ENCODE peak calls at places on chromosomes 6 and 20, in seven cellular contexts. One of them, this sample, is unnamed.

GRCh38 chr20:53021934-53022333 is 49.8 kb downstream of the TSHZ2 start:
- DNase-seq in fibroblast of lung: peak; percentile 70
- DNase-seq in stomach: no peak
- DNase-seq in cardiac muscle cell: no peak
- DNase-seq in Peyer's patch: no peak
- DNase-seq in tibial nerve: no peak
- DNase-seq in heart right ventricle: no peak
- DNase-seq in this sample: no peak

GRCh38 chr20:32611286-32611685 is 26.2 kb upstream of the NOL4L start:
- DNase-seq in heart right ventricle: no peak
- DNase-seq in Peyer's patch: no peak
- DNase-seq in tibial nerve: no peak
- DNase-seq in fibroblast of lung: no peak
- DNase-seq in stomach: no peak
- DNase-seq in cardiac muscle cell: no peak
- DNase-seq in this sample: no peak

GRCh38 chr20:63102720-63103375 is 96.1 kb upstream of the BHLHE23 start:
- DNase-seq in heart right ventricle: peak; percentile 39
- DNase-seq in tibial nerve: no peak
- DNase-seq in cardiac muscle cell: peak; percentile 62
- DNase-seq in Peyer's patch: peak; percentile 51
- DNase-seq in fibroblast of lung: peak; percentile 9
- DNase-seq in stomach: peak; percentile 29
- DNase-seq in this sample: peak; percentile 40

GRCh38 chr6:14584450-14584849 is 466.9 kb downstream of the CD83 start:
- DNase-seq in stomach: peak; percentile 29
- DNase-seq in heart right ventricle: no peak
- DNase-seq in cardiac muscle cell: peak; percentile 18
- DNase-seq in Peyer's patch: no peak
- DNase-seq in tibial nerve: no peak
- DNase-seq in fibroblast of lung: peak; percentile 11
- DNase-seq in this sample: no peak

GRCh38 chr6:13445005-13445743 is 42.2 kb downstream of the GFOD1 start:
- DNase-seq in heart right ventricle: peak; percentile 68
- DNase-seq in Peyer's patch: peak; percentile 81
- DNase-seq in stomach: peak; percentile 68
- DNase-seq in fibroblast of lung: peak; percentile 51
- DNase-seq in cardiac muscle cell: peak; percentile 79
- DNase-seq in tibial nerve: peak; percentile 53
- DNase-seq in this sample: peak; percentile 81

GRCh38 chr20:61271273-61272221 is 19.5 kb downstream of the CDH4 start:
- DNase-seq in heart right ventricle: no peak
- DNase-seq in fibroblast of lung: peak; percentile 21
- DNase-seq in cardiac muscle cell: no peak
- DNase-seq in Peyer's patch: no peak
- DNase-seq in stomach: no peak
- DNase-seq in tibial nerve: no peak
- DNase-seq in this sample: no peak

GRCh38 chr6:119445666-119446622 is 96.4 kb upstream of the MAN1A1 start:
- DNase-seq in heart right ventricle: no peak
- DNase-seq in tibial nerve: no peak
- DNase-seq in Peyer's patch: no peak
- DNase-seq in stomach: no peak
- DNase-seq in cardiac muscle cell: peak; percentile 82
- DNase-seq in fibroblast of lung: peak; percentile 81
- DNase-seq in this sample: no peak

GRCh38 chr6:141641406-141641805 is 491.3 kb upstream of the GJE1 start:
- DNase-seq in stomach: no peak
- DNase-seq in heart right ventricle: no peak
- DNase-seq in Peyer's patch: no peak
- DNase-seq in cardiac muscle cell: no peak
- DNase-seq in tibial nerve: no peak
- DNase-seq in fibroblast of lung: no peak
- DNase-seq in this sample: no peak

GRCh38 chr6:33314943-33315752 is 1.3 kb upstream of the TAPBP start:
- DNase-seq in Peyer's patch: peak; percentile 89
- DNase-seq in tibial nerve: peak; percentile 44
- DNase-seq in stomach: peak; percentile 65
- DNase-seq in fibroblast of lung: no peak
- DNase-seq in cardiac muscle cell: peak; percentile 20
- DNase-seq in heart right ventricle: peak; percentile 59
- DNase-seq in this sample: peak; percentile 65

DNA sequence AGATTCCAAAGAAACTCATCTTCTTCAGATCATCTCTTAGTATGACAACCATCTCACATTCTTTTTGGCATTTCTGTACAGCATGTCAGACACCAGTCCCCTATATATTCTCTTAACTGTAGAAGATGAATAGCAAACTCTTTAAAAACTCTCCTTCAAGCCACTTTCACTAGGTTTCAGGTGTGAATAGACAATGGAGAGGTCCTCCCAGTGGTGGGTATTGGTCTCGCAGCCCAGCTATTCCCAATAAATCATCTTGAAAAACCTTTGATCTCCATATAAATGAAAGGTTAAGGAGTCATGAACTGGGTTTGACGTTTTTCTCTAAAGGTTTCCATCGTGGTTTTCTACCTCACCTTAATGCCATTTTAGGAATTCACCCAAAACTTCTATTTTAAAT is 180.0 kb downstream of the GJA1 start:
- DNase-seq in heart right ventricle: no peak
- DNase-seq in tibial nerve: no peak
- DNase-seq in stomach: no peak
- DNase-seq in cardiac muscle cell: no peak
- DNase-seq in Peyer's patch: no peak
- DNase-seq in fibroblast of lung: no peak
- DNase-seq in this sample: no peak
- TF ChIP-seq CTCF in heart right ventricle: no peak
- TF ChIP-seq CTCF in tibial nerve: no peak
- TF ChIP-seq CTCF in stomach: no peak
- TF ChIP-seq CTCF in cardiac muscle cell: no peak
- TF ChIP-seq CTCF in Peyer's patch: no peak
- TF ChIP-seq CTCF in fibroblast of lung: no peak
- TF ChIP-seq CTCF in this sample: no peak

GRCh38 chr6:135187372-135187771 is 6.3 kb downstream of the MYB start:
- DNase-seq in stomach: no peak
- DNase-seq in tibial nerve: no peak
- DNase-seq in fibroblast of lung: no peak
- DNase-seq in cardiac muscle cell: no peak
- DNase-seq in heart right ventricle: no peak
- DNase-seq in Peyer's patch: no peak
- DNase-seq in this sample: no peak

GRCh38 chr6:135183532-135184440 is 2.7 kb downstream of the MYB start:
- DNase-seq in Peyer's patch: peak; percentile 83
- DNase-seq in cardiac muscle cell: peak; percentile 57
- DNase-seq in stomach: peak; percentile 67
- DNase-seq in fibroblast of lung: peak; percentile 40
- DNase-seq in tibial nerve: no peak
- DNase-seq in heart right ventricle: no peak
- DNase-seq in this sample: no peak

GRCh38 chr6:135186255-135186654 is 5.1 kb downstream of the MYB start:
- DNase-seq in heart right ventricle: no peak
- DNase-seq in tibial nerve: no peak
- DNase-seq in fibroblast of lung: no peak
- DNase-seq in stomach: no peak
- DNase-seq in Peyer's patch: no peak
- DNase-seq in cardiac muscle cell: no peak
- DNase-seq in this sample: no peak

GRCh38 chr6:135182993-135183531 is 2.0 kb downstream of the MYB start:
- DNase-seq in cardiac muscle cell: no peak
- DNase-seq in heart right ventricle: no peak
- DNase-seq in stomach: peak; percentile 65
- DNase-seq in Peyer's patch: peak; percentile 83
- DNase-seq in fibroblast of lung: no peak
- DNase-seq in tibial nerve: no peak
- DNase-seq in this sample: peak; percentile 21

DNA sequence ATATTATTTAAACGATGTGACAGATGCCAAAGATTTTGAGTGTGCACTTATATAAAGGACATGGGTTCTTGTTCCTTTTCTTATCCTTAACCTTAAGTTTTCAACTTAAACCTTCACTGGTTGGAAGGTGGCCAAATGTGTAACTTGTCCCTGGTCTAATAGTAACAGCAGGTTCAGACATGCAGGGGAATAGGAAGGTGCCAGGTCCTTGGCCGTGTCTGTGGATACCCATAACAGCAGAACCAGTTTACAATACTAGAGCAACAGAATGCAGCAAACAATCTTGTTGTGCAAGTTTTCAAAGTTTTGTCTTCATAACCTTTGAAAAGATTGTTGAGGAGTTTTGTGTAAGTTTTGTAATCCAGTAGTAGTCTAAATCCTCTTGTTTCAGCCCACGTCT is 4.4 kb downstream of the MYB start:
- DNase-seq in Peyer's patch: no peak
- DNase-seq in heart right ventricle: no peak
- DNase-seq in stomach: no peak
- DNase-seq in tibial nerve: no peak
- DNase-seq in cardiac muscle cell: no peak
- DNase-seq in fibroblast of lung: no peak
- DNase-seq in this sample: no peak
- H3K4me1 ChIP-seq in Peyer's patch: peaks cover 25% of the 10 kb centered on the region
- H3K4me1 ChIP-seq in heart right ventricle: peaks cover 31% of the 10 kb centered on the region
- H3K4me1 ChIP-seq in stomach: peaks cover 32% of the 10 kb centered on the region
- H3K4me1 ChIP-seq in tibial nerve: peaks cover 10% of the 10 kb centered on the region
- H3K4me1 ChIP-seq in cardiac muscle cell: no peaks in the 10 kb centered on the region
- H3K4me1 ChIP-seq in fibroblast of lung: peaks cover 4% of the 10 kb centered on the region
- H3K4me1 ChIP-seq in this sample: peaks cover 32% of the 10 kb centered on the region

GRCh38 chr20:23362392-23363256 is 642 bp downstream of the GZF1 start:
- DNase-seq in Peyer's patch: no peak
- DNase-seq in tibial nerve: peak; percentile 21
- DNase-seq in fibroblast of lung: peak; percentile 34
- DNase-seq in stomach: peak; percentile 44
- DNase-seq in heart right ventricle: no peak
- DNase-seq in cardiac muscle cell: peak; percentile 34
- DNase-seq in this sample: no peak
- TF ChIP-seq CTCF in Peyer's patch: no peak
- TF ChIP-seq CTCF in tibial nerve: no peak
- TF ChIP-seq CTCF in fibroblast of lung: no peak
- TF ChIP-seq CTCF in stomach: no peak
- TF ChIP-seq CTCF in heart right ventricle: no peak
- TF ChIP-seq CTCF in cardiac muscle cell: no peak
- TF ChIP-seq CTCF in this sample: no peak

GRCh38 chr6:136280032-136280609 is 9.5 kb downstream of the BCLAF1 start:
- DNase-seq in stomach: no peak
- DNase-seq in tibial nerve: no peak
- DNase-seq in Peyer's patch: no peak
- DNase-seq in cardiac muscle cell: no peak
- DNase-seq in heart right ventricle: no peak
- DNase-seq in fibroblast of lung: no peak
- DNase-seq in this sample: no peak

GRCh38 chr6:136288566-136289326 is 900 bp downstream of the BCLAF1 start:
- DNase-seq in tibial nerve: peak; percentile 36
- DNase-seq in fibroblast of lung: peak; percentile 96
- DNase-seq in Peyer's patch: peak; percentile 80
- DNase-seq in cardiac muscle cell: peak; percentile 95
- DNase-seq in stomach: peak; percentile 76
- DNase-seq in heart right ventricle: peak; percentile 64
- DNase-seq in this sample: peak; percentile 77

GRCh38 chr6:136284909-136285308 is 4.7 kb downstream of the BCLAF1 start:
- DNase-seq in cardiac muscle cell: peak; percentile 50
- DNase-seq in stomach: no peak
- DNase-seq in fibroblast of lung: peak; percentile 49
- DNase-seq in heart right ventricle: no peak
- DNase-seq in Peyer's patch: no peak
- DNase-seq in tibial nerve: no peak
- DNase-seq in this sample: no peak

GRCh38 chr6:136282906-136283305 is 6.7 kb downstream of the BCLAF1 start:
- DNase-seq in fibroblast of lung: no peak
- DNase-seq in heart right ventricle: no peak
- DNase-seq in Peyer's patch: no peak
- DNase-seq in cardiac muscle cell: no peak
- DNase-seq in stomach: no peak
- DNase-seq in tibial nerve: no peak
- DNase-seq in this sample: no peak
- H3K4me1 ChIP-seq in fibroblast of lung: peaks cover 10% of the 10 kb centered on the region
- H3K4me1 ChIP-seq in heart right ventricle: peaks cover 80% of the 10 kb centered on the region
- H3K4me1 ChIP-seq in Peyer's patch: peaks cover 64% of the 10 kb centered on the region
- H3K4me1 ChIP-seq in cardiac muscle cell: peaks cover 46% of the 10 kb centered on the region
- H3K4me1 ChIP-seq in stomach: peaks cover 94% of the 10 kb centered on the region
- H3K4me1 ChIP-seq in tibial nerve: peaks cover 61% of the 10 kb centered on the region
- H3K4me1 ChIP-seq in this sample: peaks cover 26% of the 10 kb centered on the region

GRCh38 chr6:158730175-158730907 is 80.5 kb downstream of the SYTL3 start:
- DNase-seq in fibroblast of lung: no peak
- DNase-seq in Peyer's patch: no peak
- DNase-seq in stomach: no peak
- DNase-seq in heart right ventricle: no peak
- DNase-seq in tibial nerve: no peak
- DNase-seq in cardiac muscle cell: no peak
- DNase-seq in this sample: no peak
- TF ChIP-seq CTCF in fibroblast of lung: no peak
- TF ChIP-seq CTCF in Peyer's patch: no peak
- TF ChIP-seq CTCF in stomach: no peak
- TF ChIP-seq CTCF in heart right ventricle: no peak
- TF ChIP-seq CTCF in tibial nerve: no peak
- TF ChIP-seq CTCF in cardiac muscle cell: no peak
- TF ChIP-seq CTCF in this sample: no peak